ENCODE peak calls at places on chromosomes 4 and X, in five cellular contexts. P is iris pigment epithelial cell; M is activated naive CD4-positive, alpha-beta T cell treated with anti-CD3 and anti-CD28 coated beads, Interleukin-2, amount 10 ng/mL, durations not matched to agents 7 days and 5 days; H is T-helper 2 cell; G is cardiac fibroblast. Y is an unnamed sample.

GRCh38 chrX:79975605-79976004 is 38.9 kb upstream of the TBX22 start:
- DNase-seq in P (no peak), M (no peak), H (no peak), G (no peak), Y (no peak)

GRCh38 chr4:167587361-167587760 is 353.1 kb upstream of the SPOCK3 start:
- DNase-seq in P (no peak), M (no peak), H (no peak), G (peak; percentile 4), Y (no peak)

GRCh38 chr4:184255361-184255760 is 37.7 kb upstream of the ENPP6 start:
- DNase-seq in P (no peak), M (no peak), H (no peak), G (no peak), Y (no peak)

GRCh38 chrX:139881572-139881971 is 51.3 kb downstream of the ATP11C start:
- DNase-seq in P (peak; percentile 60), M (no peak), H (no peak), G (peak; percentile 77), Y (peak; percentile 46)

GRCh38 chrX:133749370-133749769 is 236.0 kb downstream of the GPC3 start:
- DNase-seq in P (no peak), M (peak; percentile 21), H (no peak), G (no peak), Y (no peak)

GRCh38 chrX:67787196-67787595 is 243.4 kb downstream of the AR start:
- DNase-seq in P (no peak), M (no peak), H (no peak), G (no peak), Y (no peak)

GRCh38 chr4:71814433-71814832 is 30.6 kb upstream of the GC start:
- DNase-seq in P (no peak), M (no peak), H (no peak), G (no peak), Y (no peak)

GRCh38 chr4:183721207-183722081 is 62.4 kb downstream of the TRAPPC11 start:
- DNase-seq in P (peak; percentile 46), M (peak; percentile 60), H (peak; percentile 10), G (peak; percentile 55), Y (peak; percentile 41)

GRCh38 chrX:68841251-68842049 is 12.6 kb downstream of the EFNB1 start:
- DNase-seq in P (no peak), M (no peak), H (no peak), G (no peak), Y (no peak)

GRCh38 chr4:132614682-132615081 is 534.4 kb upstream of the PCDH10 start:
- DNase-seq in P (peak; percentile 3), M (no peak), H (no peak), G (peak; percentile 10), Y (peak; percentile 5)

GRCh38 chr4:147736458-147736857 is 4.6 kb downstream of the ARHGAP10 start:
- DNase-seq in P (peak; percentile 93), M (no peak), H (no peak), G (peak; percentile 93), Y (peak; percentile 79)

GRCh38 chrX:150361777-150362351 is 1.3 kb upstream of the MAMLD1 start:
- DNase-seq in P (no peak), M (peak; percentile 42), H (no peak), G (no peak), Y (peak; percentile 29)

GRCh38 chrX:66015152-66015827 is 24.6 kb downstream of the VSIG4 start:
- DNase-seq in P (no peak), M (peak; percentile 39), H (no peak), G (peak; percentile 2), Y (no peak)

GRCh38 chr4:93897559-93897958 is 69.0 kb downstream of the ATOH1 start:
- DNase-seq in P (peak; percentile 1), M (no peak), H (no peak), G (peak; percentile 12), Y (no peak)

GRCh38 chr4:6342530-6343293 is 73.1 kb downstream of the WFS1 start:
- DNase-seq in P (no peak), M (no peak), H (no peak), G (peak; percentile 38), Y (peak; percentile 27)